ENCODE peak calls at places on chromosomes 5 and 9, in six cellular contexts. One of them, this sample, is unnamed.

GRCh38 chr5:96522635-96523355 is 89.7 kb upstream of the PCSK1 start:
- DNase-seq in coronary artery: no peak
- DNase-seq in heart left ventricle: no peak
- DNase-seq in AG09309: no peak
- DNase-seq in left ventricle myocardium inferior: no peak
- DNase-seq in CD4-positive, CD25-positive, alpha-beta regulatory T cell: no peak
- DNase-seq in this sample: no peak

GRCh38 chr9:97571664-97572063 is 61.5 kb downstream of the TSTD2 start:
- DNase-seq in heart left ventricle: peak
- DNase-seq in left ventricle myocardium inferior: no peak
- DNase-seq in AG09309: no peak
- DNase-seq in coronary artery: no peak
- DNase-seq in CD4-positive, CD25-positive, alpha-beta regulatory T cell: no peak
- DNase-seq in this sample: no peak

GRCh38 chr5:103290846-103291245 is 32.3 kb downstream of the MACIR start:
- DNase-seq in heart left ventricle: no peak
- DNase-seq in AG09309: no peak
- DNase-seq in coronary artery: no peak
- DNase-seq in left ventricle myocardium inferior: no peak
- DNase-seq in CD4-positive, CD25-positive, alpha-beta regulatory T cell: no peak
- DNase-seq in this sample: no peak

GRCh38 chr5:56305551-56305950 is 72.4 kb upstream of the ANKRD55 start:
- DNase-seq in left ventricle myocardium inferior: no peak
- DNase-seq in AG09309: no peak
- DNase-seq in CD4-positive, CD25-positive, alpha-beta regulatory T cell: no peak
- DNase-seq in heart left ventricle: no peak
- DNase-seq in coronary artery: no peak
- DNase-seq in this sample: no peak

GRCh38 chr9:21096172-21096900 is 18.6 kb upstream of the IFNB1 start:
- DNase-seq in left ventricle myocardium inferior: no peak
- DNase-seq in AG09309: peak
- DNase-seq in coronary artery: no peak
- DNase-seq in heart left ventricle: no peak
- DNase-seq in CD4-positive, CD25-positive, alpha-beta regulatory T cell: peak
- DNase-seq in this sample: peak

GRCh38 chr5:113112435-113112834 is 135.8 kb downstream of the DCP2 start:
- DNase-seq in CD4-positive, CD25-positive, alpha-beta regulatory T cell: no peak
- DNase-seq in left ventricle myocardium inferior: no peak
- DNase-seq in coronary artery: no peak
- DNase-seq in heart left ventricle: peak
- DNase-seq in AG09309: no peak
- DNase-seq in this sample: peak

GRCh38 chr5:74949976-74950375 is 83.8 kb upstream of the FAM169A start:
- DNase-seq in CD4-positive, CD25-positive, alpha-beta regulatory T cell: no peak
- DNase-seq in AG09309: no peak
- DNase-seq in coronary artery: no peak
- DNase-seq in left ventricle myocardium inferior: no peak
- DNase-seq in heart left ventricle: no peak
- DNase-seq in this sample: no peak

GRCh38 chr9:136132500-136133050 is 13.9 kb upstream of the TMEM250 start:
- DNase-seq in left ventricle myocardium inferior: no peak
- DNase-seq in coronary artery: no peak
- DNase-seq in AG09309: no peak
- DNase-seq in CD4-positive, CD25-positive, alpha-beta regulatory T cell: no peak
- DNase-seq in heart left ventricle: no peak
- DNase-seq in this sample: no peak

GRCh38 chr5:112445626-112446350 is 26.7 kb upstream of the EPB41L4A start:
- DNase-seq in left ventricle myocardium inferior: no peak
- DNase-seq in heart left ventricle: no peak
- DNase-seq in coronary artery: no peak
- DNase-seq in AG09309: no peak
- DNase-seq in CD4-positive, CD25-positive, alpha-beta regulatory T cell: no peak
- DNase-seq in this sample: no peak

GRCh38 chr5:132753135-132753987 is 6.1 kb downstream of the CCNI2 start:
- DNase-seq in heart left ventricle: no peak
- DNase-seq in left ventricle myocardium inferior: no peak
- DNase-seq in AG09309: no peak
- DNase-seq in coronary artery: no peak
- DNase-seq in CD4-positive, CD25-positive, alpha-beta regulatory T cell: no peak
- DNase-seq in this sample: no peak

GRCh38 chr5:81787843-81788242 is 36.9 kb upstream of the SSBP2 start:
- DNase-seq in left ventricle myocardium inferior: no peak
- DNase-seq in AG09309: peak
- DNase-seq in CD4-positive, CD25-positive, alpha-beta regulatory T cell: no peak
- DNase-seq in heart left ventricle: peak
- DNase-seq in coronary artery: no peak
- DNase-seq in this sample: peak

GRCh38 chr5:65482727-65483473 is 1.2 kb upstream of the ADAMTS6 start:
- DNase-seq in heart left ventricle: no peak
- DNase-seq in AG09309: no peak
- DNase-seq in coronary artery: no peak
- DNase-seq in CD4-positive, CD25-positive, alpha-beta regulatory T cell: no peak
- DNase-seq in left ventricle myocardium inferior: no peak
- DNase-seq in this sample: peak

GRCh38 chr5:138981131-138981530 is 106.0 kb upstream of the LRRTM2 start:
- DNase-seq in AG09309: peak
- DNase-seq in CD4-positive, CD25-positive, alpha-beta regulatory T cell: no peak
- DNase-seq in left ventricle myocardium inferior: no peak
- DNase-seq in heart left ventricle: no peak
- DNase-seq in coronary artery: peak
- DNase-seq in this sample: no peak
- H3K4me3 ChIP-seq in AG09309: no peak
- H3K4me3 ChIP-seq in CD4-positive, CD25-positive, alpha-beta regulatory T cell: no peak
- H3K4me3 ChIP-seq in left ventricle myocardium inferior: no peak
- H3K4me3 ChIP-seq in heart left ventricle: no peak
- H3K4me3 ChIP-seq in coronary artery: no peak
- H3K4me3 ChIP-seq in this sample: no peak

GRCh38 chr5:72160299-72160698 is 53.0 kb downstream of the MAP1B start:
- DNase-seq in heart left ventricle: no peak
- DNase-seq in AG09309: no peak
- DNase-seq in left ventricle myocardium inferior: no peak
- DNase-seq in coronary artery: no peak
- DNase-seq in CD4-positive, CD25-positive, alpha-beta regulatory T cell: no peak
- DNase-seq in this sample: peak
- H3K4me3 ChIP-seq in heart left ventricle: no peak
- H3K4me3 ChIP-seq in AG09309: no peak
- H3K4me3 ChIP-seq in left ventricle myocardium inferior: no peak
- H3K4me3 ChIP-seq in coronary artery: no peak
- H3K4me3 ChIP-seq in CD4-positive, CD25-positive, alpha-beta regulatory T cell: no peak
- H3K4me3 ChIP-seq in this sample: no peak

DNA sequence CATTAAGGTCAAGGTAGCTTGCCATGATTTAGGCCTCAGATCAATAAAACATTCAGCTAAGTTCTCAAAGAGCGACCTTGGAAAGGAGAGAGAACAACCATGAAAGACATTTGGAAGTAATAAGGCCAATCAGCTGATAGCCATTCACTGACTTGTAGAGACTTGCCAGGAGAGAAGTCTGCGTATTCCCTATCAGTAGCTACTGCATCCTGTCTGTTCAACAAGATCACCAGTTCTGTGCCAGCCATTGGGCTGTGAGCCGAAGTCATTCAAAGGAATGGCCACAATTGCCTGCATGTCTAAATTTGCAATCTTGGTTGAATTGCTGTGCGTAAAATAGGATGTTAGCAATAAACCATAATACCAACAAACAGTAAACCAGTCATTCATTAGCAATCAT is 219.8 kb downstream of the FBXL7 start:
- DNase-seq in CD4-positive, CD25-positive, alpha-beta regulatory T cell: no peak
- DNase-seq in left ventricle myocardium inferior: no peak
- DNase-seq in AG09309: no peak
- DNase-seq in heart left ventricle: no peak
- DNase-seq in coronary artery: no peak
- DNase-seq in this sample: no peak
- H3K4me3 ChIP-seq in CD4-positive, CD25-positive, alpha-beta regulatory T cell: no peak
- H3K4me3 ChIP-seq in left ventricle myocardium inferior: no peak
- H3K4me3 ChIP-seq in AG09309: no peak
- H3K4me3 ChIP-seq in heart left ventricle: no peak
- H3K4me3 ChIP-seq in coronary artery: no peak
- H3K4me3 ChIP-seq in this sample: no peak

GRCh38 chr5:79133657-79134451 is 22.2 kb downstream of the BHMT start:
- DNase-seq in AG09309: peak
- DNase-seq in left ventricle myocardium inferior: peak
- DNase-seq in coronary artery: no peak
- DNase-seq in heart left ventricle: peak
- DNase-seq in CD4-positive, CD25-positive, alpha-beta regulatory T cell: peak
- DNase-seq in this sample: peak
- H3K4me3 ChIP-seq in AG09309: peak
- H3K4me3 ChIP-seq in left ventricle myocardium inferior: peak
- H3K4me3 ChIP-seq in coronary artery: peak
- H3K4me3 ChIP-seq in heart left ventricle: peak
- H3K4me3 ChIP-seq in CD4-positive, CD25-positive, alpha-beta regulatory T cell: peak
- H3K4me3 ChIP-seq in this sample: peak